ENCODE peak calls at places on chromosomes 3 and 15, in five cellular contexts. J is neuronal stem cell, C is H9, E is trophoblast cell, S is H1. O is an unnamed sample.

GRCh38 chr3:153357436-153357835 is 195.4 kb downstream of the RAP2B start:
- DNase-seq in J (no peak), C (no peak), E (no peak), S (no peak), O (no peak)

GRCh38 chr15:38883987-38884386 is 319.4 kb upstream of the RASGRP1 start:
- DNase-seq in J (no peak), C (no peak), E (peak), S (no peak), O (no peak)

GRCh38 chr15:61155741-61156700 is 73.1 kb downstream of the RORA start:
- DNase-seq in J (no peak), C (no peak), E (no peak), S (no peak), O (peak)

GRCh38 chr15:80747317-80748053 is 31.7 kb upstream of the CEMIP start:
- DNase-seq in J (no peak), C (peak), E (peak), S (no peak), O (no peak)

GRCh38 chr15:84833447-84833846 is 16.3 kb downstream of the ALPK3 start:
- DNase-seq in J (no peak), C (no peak), E (no peak), S (no peak), O (peak)

GRCh38 chr3:49636883-49637609 is 37.1 kb upstream of the APEH start:
- DNase-seq in J (no peak), C (no peak), E (no peak), S (no peak), O (no peak)

GRCh38 chr3:194407423-194407822 is 8.4 kb upstream of the GP5 start:
- DNase-seq in J (no peak), C (no peak), E (no peak), S (no peak), O (peak)

GRCh38 chr3:107235923-107236315 is 141.3 kb upstream of the CCDC54 start:
- DNase-seq in J (peak), C (peak), E (peak), S (no peak), O (peak)

GRCh38 chr15:39579487-39580116 is 1.3 kb upstream of the THBS1 start:
- DNase-seq in J (peak), C (peak), E (peak), S (peak), O (peak)

GRCh38 chr15:89792106-89792805 is 16.1 kb downstream of the MESP2 start:
- DNase-seq in J (no peak), C (no peak), E (no peak), S (no peak), O (no peak)
- H2BK12ac ChIP-seq in J (no peak), C (no peak), E (no peak), S (no peak), O (no peak)

GRCh38 chr3:185815391-185816282 is 9.2 kb downstream of the IGF2BP2 start:
- DNase-seq in J (no peak), C (no peak), E (no peak), S (no peak), O (peak)
- H3K27ac ChIP-seq in J (no peak), C (no peak), E (no peak), S (no peak), O (peak)

GRCh38 chr15:99110581-99111320 is 5.9 kb downstream of the SYNM start:
- DNase-seq in J (no peak), C (no peak), E (peak), S (no peak), O (no peak)
- H2BK12ac ChIP-seq in J (no peak), C (no peak), E (no peak), S (no peak), O (no peak)

DNA sequence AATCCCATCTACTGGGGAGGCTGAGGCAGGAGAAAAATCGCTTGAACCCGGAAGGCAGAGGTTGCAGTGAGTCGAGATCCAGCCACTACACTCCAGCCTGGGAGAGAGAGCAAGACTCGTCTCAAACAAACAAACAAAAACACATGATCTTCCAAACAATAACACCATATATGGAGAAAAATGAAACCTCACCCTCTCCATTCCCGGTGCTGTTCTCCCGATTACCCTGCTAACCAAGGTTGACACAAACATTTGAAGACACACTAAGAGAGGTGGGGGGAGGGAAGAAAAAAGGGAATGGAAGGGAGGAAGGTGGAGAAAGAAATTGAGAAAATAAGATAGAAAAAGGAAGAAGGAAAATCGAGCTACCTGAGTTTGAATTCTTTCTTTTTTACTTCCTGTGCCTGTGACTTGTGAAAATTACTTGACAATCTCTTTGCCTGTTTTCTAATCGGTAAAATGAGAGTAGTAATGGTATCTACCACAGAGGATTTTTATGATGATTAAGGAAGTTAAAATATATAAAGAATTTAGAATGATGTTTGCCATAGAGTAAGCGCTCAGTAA is 1.1 kb upstream of the PLSCR2 start:
- DNase-seq in J (no peak), C (no peak), E (no peak), S (no peak), O (no peak)
- H3K27ac ChIP-seq in J (no peak), C (no peak), E (no peak), S (no peak), O (no peak)

DNA sequence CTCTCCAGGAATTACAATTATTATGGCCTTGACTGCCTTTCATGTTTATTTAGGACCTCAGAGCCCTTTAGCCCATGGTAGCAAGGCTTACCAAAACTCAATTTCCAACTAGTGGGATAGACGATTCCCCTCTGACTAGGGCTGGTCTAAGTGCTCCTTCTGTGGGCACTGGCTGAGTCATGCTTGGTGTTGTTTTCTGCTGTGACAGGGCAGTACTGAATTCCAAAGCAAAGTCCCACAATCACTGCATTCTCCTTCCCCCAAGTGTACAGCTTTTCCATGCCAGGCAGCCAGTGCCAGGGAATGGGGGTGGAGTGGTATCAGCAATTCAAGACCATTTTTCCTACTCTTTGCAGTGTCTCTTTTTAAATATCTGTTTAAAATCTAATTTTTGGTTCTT is 509.0 kb upstream of the NECTIN3 start:
- DNase-seq in J (no peak), C (no peak), E (no peak), S (no peak), O (no peak)
- H2BK12ac ChIP-seq in J (no peak), C (no peak), E (no peak), S (no peak), O (no peak)

O was measured in mesenchymal stem cell.